ENCODE peak calls at places on chromosomes 5 and 9, in eight cellular contexts. Z is cardiac fibroblast, V is aorta, J is brain microvascular endothelial cell, Y is psoas muscle, T is lower leg skin, I is lower lobe of right lung, E is AG10803. L is an unnamed sample.

GRCh38 chr9:126366366-126367011 is 39.9 kb downstream of the MVB12B start:
- DNase-seq in Y (no peak), T (no peak), I (no peak), Z (no peak), E (peak), V (no peak), J (no peak), L (no peak)

GRCh38 chr5:89315194-89315593 is 432.2 kb upstream of the MEF2C start:
- DNase-seq in I (peak), Z (peak), J (peak), E (peak), Y (no peak), V (peak), T (no peak), L (peak)

GRCh38 chr5:55407059-55407684 is 99.4 kb downstream of the MTREX start:
- DNase-seq in Z (peak), Y (no peak), I (no peak), E (peak), V (no peak), J (peak), T (no peak), L (peak)

GRCh38 chr5:151238303-151238741 is 14.4 kb upstream of the CCDC69 start:
- DNase-seq in J (no peak), I (no peak), V (peak), T (no peak), Z (no peak), Y (peak), E (no peak), L (no peak)

GRCh38 chr5:88555658-88556057 is 287.0 kb upstream of the TMEM161B start:
- DNase-seq in T (no peak), V (no peak), I (no peak), Z (no peak), J (no peak), E (no peak), Y (no peak), L (no peak)

GRCh38 chr5:132103969-132104391 is 30.4 kb downstream of the CSF2 start:
- DNase-seq in V (no peak), Z (no peak), Y (no peak), T (no peak), J (no peak), E (peak), I (peak), L (no peak)

GRCh38 chr9:129640871-129641750 is 840 bp downstream of the ASB6 start:
- DNase-seq in Z (no peak), Y (no peak), I (no peak), J (no peak), V (no peak), E (no peak), T (no peak), L (no peak)

GRCh38 chr9:12684923-12685468 is 8.2 kb upstream of the TYRP1 start:
- DNase-seq in V (no peak), T (no peak), Z (peak), I (no peak), E (no peak), J (no peak), Y (no peak), L (no peak)

GRCh38 chr9:97794666-97795065 is 58.4 kb upstream of the FOXE1 start:
- DNase-seq in T (no peak), Y (no peak), Z (no peak), J (no peak), V (no peak), E (no peak), I (no peak), L (no peak)

GRCh38 chr9:92664394-92665152 is 5.4 kb downstream of the IPPK start:
- DNase-seq in V (peak), Y (peak), J (peak), E (no peak), Z (no peak), I (no peak), T (no peak), L (no peak)

GRCh38 chr5:52648726-52649125 is 139.0 kb upstream of the ITGA1 start:
- DNase-seq in Y (no peak), I (no peak), T (no peak), J (no peak), E (no peak), Z (no peak), V (no peak), L (no peak)

GRCh38 chr9:105711867-105712266 is 17.5 kb downstream of the TMEM38B start:
- DNase-seq in V (no peak), T (no peak), Z (no peak), E (no peak), Y (peak), I (no peak), J (no peak), L (no peak)

GRCh38 chr5:140565024-140565779 is 574 bp downstream of the SLC35A4 start:
- DNase-seq in Y (no peak), V (no peak), T (no peak), Z (no peak), J (peak), I (no peak), E (no peak), L (no peak)
- H3K4me3 ChIP-seq in Y (peak), V (peak), T (peak), Z (peak), J (peak), I (peak), E (peak), L (peak)

GRCh38 chr9:81686614-81687520 is 2.5 kb downstream of the TLE1 start:
- DNase-seq in I (peak), T (peak), Z (peak), Y (peak), V (peak), E (peak), J (peak), L (peak)

GRCh38 chr9:81693639-81694378 is 4.5 kb upstream of the TLE1 start:
- DNase-seq in E (peak), I (no peak), Y (no peak), V (no peak), T (no peak), Z (no peak), J (no peak), L (no peak)

GRCh38 chr9:81687521-81688261 is 1.7 kb downstream of the TLE1 start:
- DNase-seq in Y (peak), Z (peak), J (no peak), I (peak), E (no peak), V (peak), T (peak), L (no peak)

GRCh38 chr9:81689343-81690175 is at the start of gene TLE1:
- DNase-seq in J (peak), I (peak), T (peak), Y (peak), V (peak), E (peak), Z (peak), L (peak)

GRCh38 chr9:81690251-81690851 is 1.0 kb upstream of the TLE1 start:
- DNase-seq in E (no peak), J (no peak), T (peak), Y (peak), V (no peak), Z (peak), I (peak), L (no peak)
- H3K4me3 ChIP-seq in E (peak), J (peak), T (no peak), Y (peak), V (peak), Z (peak), I (peak), L (peak)

GRCh38 chr5:170737591-170737990 is 45.9 kb upstream of the GABRP start:
- DNase-seq in I (no peak), V (no peak), Y (no peak), T (no peak), E (no peak), Z (no peak), J (no peak), L (no peak)
- H3K4me3 ChIP-seq in I (no peak), V (no peak), Y (no peak), T (no peak), E (no peak), Z (no peak), J (no peak), L (no peak)

DNA sequence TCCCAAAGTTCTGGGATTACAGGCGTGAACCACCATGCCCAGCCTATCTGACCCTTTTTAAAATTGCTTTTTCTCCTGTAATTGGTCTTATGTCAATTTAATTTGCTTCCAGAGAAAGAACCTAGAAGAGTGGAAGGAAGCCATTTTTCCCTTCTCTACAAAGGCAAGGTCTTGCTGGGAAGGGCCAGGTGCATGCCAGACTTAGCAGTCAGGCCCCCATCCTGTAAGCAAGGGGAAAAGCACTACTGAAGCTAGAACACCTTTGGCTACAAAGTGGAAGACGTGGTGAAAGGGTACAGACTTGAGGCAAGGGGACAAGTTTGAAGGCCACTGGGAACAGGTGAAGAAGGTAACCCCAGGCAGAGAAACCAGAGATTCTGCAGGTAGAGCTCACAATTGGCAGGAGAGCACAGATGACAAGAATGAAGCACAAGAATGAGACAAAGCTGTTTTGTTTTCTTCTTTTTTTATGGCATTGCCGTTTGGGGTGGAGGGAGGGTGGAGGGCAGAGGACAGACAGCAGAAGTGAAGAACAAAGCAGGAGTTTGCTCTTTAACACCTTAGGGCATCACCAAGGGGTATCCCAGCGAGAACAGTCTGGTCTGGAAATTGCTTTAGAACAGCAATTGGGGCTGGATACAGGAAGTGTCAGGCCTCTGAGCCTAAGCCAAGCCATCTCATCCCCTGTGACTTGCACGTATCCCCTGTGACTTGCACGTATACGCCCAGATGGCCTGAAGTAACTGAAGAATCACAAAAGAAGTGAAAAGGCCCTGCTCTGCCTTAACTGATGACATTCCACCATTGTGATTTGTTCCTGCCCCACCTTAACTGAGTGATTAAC is 72.8 kb downstream of the SERINC5 start:
- DNase-seq in I (no peak), Y (no peak), V (no peak), Z (no peak), J (no peak), E (no peak), T (no peak), L (no peak)
- H3K4me3 ChIP-seq in I (no peak), Y (no peak), V (no peak), Z (no peak), J (no peak), E (no peak), T (no peak), L (no peak)

GRCh38 chr9:76610009-76610352 is 151.0 kb downstream of the GCNT1 start:
- DNase-seq in Z (peak), I (peak), Y (peak), E (peak), J (peak), T (peak), V (peak), L (peak)
- H3K4me3 ChIP-seq in Z (no peak), I (no peak), Y (no peak), E (no peak), J (no peak), T (no peak), V (no peak), L (no peak)

DNA sequence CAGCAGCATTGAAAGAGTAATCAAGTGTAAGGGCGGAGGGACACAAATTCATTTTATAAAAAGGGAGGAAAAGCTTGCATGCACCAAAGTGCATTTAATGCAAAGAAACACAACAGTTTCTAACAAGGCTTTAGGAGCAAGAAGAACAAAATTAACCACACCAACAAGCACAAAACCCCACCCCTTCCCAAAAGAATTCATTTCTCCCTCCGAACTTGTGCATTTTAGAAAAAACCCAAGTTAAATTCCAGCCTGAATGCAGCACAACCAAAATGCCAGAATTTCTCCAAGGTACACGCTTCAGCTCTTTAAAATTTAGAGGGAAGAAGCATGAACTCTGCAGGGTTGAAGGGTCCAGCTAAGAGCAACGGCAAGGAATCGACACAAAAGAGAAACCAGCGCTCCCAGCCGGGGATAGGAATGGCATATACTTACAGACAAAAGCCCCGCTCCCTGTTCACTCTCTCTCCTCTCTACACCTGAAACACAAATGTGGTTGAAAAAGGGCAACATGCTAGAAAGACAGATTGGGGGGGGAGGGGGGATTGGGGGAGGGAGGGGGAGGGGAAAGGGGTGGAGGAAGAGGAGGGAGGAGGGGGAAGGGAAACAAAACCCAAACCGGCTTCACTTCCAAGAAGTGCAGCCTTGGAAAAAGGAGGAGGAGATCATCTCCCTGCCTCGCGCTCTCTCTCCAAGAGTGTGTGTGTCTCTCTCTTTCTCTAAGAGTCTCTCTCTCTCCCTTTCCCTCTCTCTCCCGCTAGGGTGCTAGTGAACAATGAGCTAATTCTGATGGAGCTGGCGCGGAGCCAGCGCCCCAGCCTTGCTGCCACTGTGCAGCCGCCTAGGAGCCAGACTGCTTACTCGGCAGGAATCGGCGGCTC is at the start of gene NREP:
- DNase-seq in J (peak), E (peak), V (peak), Z (peak), Y (peak), I (peak), T (peak), L (peak)
- H3K4me3 ChIP-seq in J (peak), E (peak), V (peak), Z (peak), Y (peak), I (peak), T (peak), L (peak)

DNA sequence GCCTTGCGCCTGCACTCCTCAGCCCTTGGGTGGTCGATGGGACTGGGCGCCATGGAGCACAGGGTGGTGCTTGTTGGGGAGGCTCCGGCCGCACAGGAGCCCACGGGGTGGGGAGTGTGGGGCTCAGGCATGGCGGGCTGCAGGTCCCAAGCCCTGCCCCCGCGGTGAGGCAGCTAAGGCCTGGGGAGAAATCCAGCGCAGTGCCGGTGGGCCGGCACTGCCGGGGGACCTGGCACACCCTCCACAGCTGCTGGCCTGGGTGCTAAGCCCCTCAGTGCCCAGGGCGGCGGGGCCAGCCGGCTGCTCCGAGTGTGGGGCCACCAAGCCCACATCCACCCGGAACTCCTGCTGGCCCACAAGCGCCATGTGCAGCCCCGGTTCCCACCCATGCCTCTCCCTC is 358.8 kb upstream of the RIOK2 start:
- DNase-seq in Y (no peak), E (no peak), T (no peak), I (no peak), V (no peak), Z (no peak), J (no peak), L (no peak)
- H3K4me3 ChIP-seq in Y (no peak), E (no peak), T (no peak), I (no peak), V (no peak), Z (no peak), J (no peak), L (no peak)

DNA sequence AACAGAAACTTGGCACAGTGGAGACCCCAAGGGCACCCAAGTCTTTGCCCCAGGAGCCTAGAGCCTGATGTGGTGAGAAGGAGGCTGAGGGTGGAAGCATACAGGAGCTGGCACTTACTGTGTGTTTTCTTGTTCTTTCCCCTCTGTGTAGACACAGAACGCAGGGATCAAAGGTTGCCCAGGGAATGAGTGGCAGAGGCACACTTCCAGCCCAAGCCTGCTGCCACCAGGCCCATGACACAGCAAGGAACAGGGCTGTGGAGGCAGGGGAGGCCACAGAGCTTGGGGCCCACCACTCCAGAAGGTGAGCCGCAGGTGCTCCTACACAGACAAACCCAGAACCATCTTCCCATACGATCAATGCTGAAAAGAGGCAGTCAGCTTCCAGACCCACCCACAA is 73.9 kb upstream of the S1PR3 start:
- DNase-seq in V (no peak), T (no peak), Z (no peak), J (no peak), Y (no peak), I (no peak), E (no peak), L (no peak)
- H3K4me3 ChIP-seq in V (no peak), T (no peak), Z (no peak), J (no peak), Y (no peak), I (no peak), E (no peak), L (no peak)